ENCODE peak calls at places on chromosomes 4 and X, in eight cellular contexts. L is CD8-positive, alpha-beta memory T cell; K is OCI-M1; Z is RWPE1; S is SW480; E is activated T-cell treated with anti-CD3 and anti-CD28 coated beads for 24 hours; B is lung; Y is NCI-H1105. C is an unnamed sample.

GRCh38 chrX:23820235-23820782 is 37.3 kb downstream of the SAT1 start:
- DNase-seq in B (no peak), K (no peak), E (no peak), Y (no peak), S (peak; percentile 84), L (no peak), Z (no peak), C (no peak)

GRCh38 chr4:30962949-30963348 is 242.8 kb downstream of the PCDH7 start:
- DNase-seq in Y (no peak), Z (peak; percentile 20), E (no peak), B (no peak), K (peak; percentile 35), S (no peak), L (no peak), C (no peak)

GRCh38 chr4:42655921-42656735 is 777 bp downstream of the ATP8A1 start:
- DNase-seq in Y (no peak), L (peak; percentile 24), E (no peak), Z (no peak), K (peak; percentile 68), S (peak; percentile 13), B (peak; percentile 51), C (no peak)

GRCh38 chr4:77821775-77822174 is 2.6 kb upstream of the CNOT6L start:
- DNase-seq in E (no peak), K (peak; percentile 24), S (no peak), Z (no peak), B (no peak), Y (no peak), L (peak; percentile 24), C (no peak)

GRCh38 chr4:139229534-139230039 is 50.4 kb downstream of the MGARP start:
- DNase-seq in L (no peak), B (no peak), S (peak; percentile 42), K (peak; percentile 83), Y (peak; percentile 0), E (no peak), Z (peak; percentile 46), C (no peak)

GRCh38 chrX:110317079-110317819 is 636 bp downstream of the AMMECR1 start:
- DNase-seq in Z (peak; percentile 18), Y (no peak), E (peak; percentile 1), B (peak; percentile 31), S (peak; percentile 39), K (peak; percentile 75), L (peak; percentile 8), C (no peak)

GRCh38 chr4:169634975-169635374 is 14.6 kb downstream of the CLCN3 start:
- DNase-seq in B (no peak), L (no peak), Y (no peak), Z (peak; percentile 28), S (no peak), K (no peak), E (no peak), C (no peak)

GRCh38 chrX:9644335-9644734 is 121.3 kb downstream of the GPR143 start:
- DNase-seq in B (no peak), L (no peak), K (no peak), Y (no peak), E (peak; percentile 14), Z (no peak), S (peak; percentile 66), C (no peak)

GRCh38 chr4:124459922-124460301 is 252.6 kb downstream of the ANKRD50 start:
- DNase-seq in Y (no peak), E (no peak), K (no peak), B (no peak), L (no peak), Z (no peak), S (no peak), C (no peak)

GRCh38 chrX:153946910-153947769 is 2.7 kb upstream of the RENBP start:
- DNase-seq in Z (peak; percentile 52), L (peak; percentile 64), B (peak; percentile 77), E (peak; percentile 70), Y (peak; percentile 83), K (peak; percentile 89), S (peak; percentile 70), C (no peak)

GRCh38 chr4:165096776-165097175 is 15.9 kb downstream of the TMEM192 start:
- DNase-seq in B (no peak), S (peak; percentile 8), E (no peak), Z (peak; percentile 25), L (no peak), Y (no peak), K (peak; percentile 32), C (no peak)

GRCh38 chr4:11542952-11543351 is 114.3 kb upstream of the HS3ST1 start:
- DNase-seq in B (no peak), Z (peak; percentile 17), Y (no peak), E (no peak), S (no peak), L (no peak), K (no peak), C (no peak)

GRCh38 chrX:74535211-74535621 is 79.2 kb downstream of the RLIM start:
- DNase-seq in Y (peak; percentile 38), K (peak; percentile 63), L (no peak), E (no peak), B (no peak), Z (peak; percentile 9), S (peak; percentile 67), C (no peak)

GRCh38 chr4:95362906-95363578 is 185.7 kb downstream of the UNC5C start:
- DNase-seq in B (no peak), Z (peak; percentile 1), S (peak; percentile 1), L (no peak), E (no peak), K (peak; percentile 60), Y (no peak), C (no peak)

GRCh38 chrX:148537556-148538182 is 37.3 kb downstream of the AFF2 start:
- DNase-seq in K (no peak), B (no peak), Y (no peak), Z (no peak), S (no peak), L (no peak), E (no peak), C (no peak)

GRCh38 chr4:72864898-72865297 is 204.6 kb downstream of the COX18 start:
- DNase-seq in Y (no peak), L (no peak), Z (no peak), B (no peak), E (no peak), S (no peak), K (no peak), C (no peak)

GRCh38 chr4:28482580-28482979 is 1621.9 kb downstream of the STIM2 start:
- DNase-seq in B (no peak), Y (no peak), E (no peak), L (no peak), S (no peak), K (no peak), Z (no peak), C (no peak)

GRCh38 chr4:15691346-15692140 is 9.9 kb downstream of the FAM200B start:
- DNase-seq in Z (no peak), L (no peak), Y (no peak), B (no peak), S (peak; percentile 34), E (no peak), K (no peak), C (no peak)

GRCh38 chr4:123785515-123785914 is 388.9 kb downstream of the SPRY1 start:
- DNase-seq in S (no peak), E (no peak), Y (no peak), Z (peak; percentile 5), B (peak; percentile 42), K (no peak), L (no peak), C (peak; percentile 93)

GRCh38 chrX:34884693-34885277 is 57.8 kb upstream of the FAM47B start:
- DNase-seq in Y (no peak), B (no peak), L (no peak), Z (peak; percentile 53), S (peak; percentile 64), E (no peak), K (peak; percentile 8), C (no peak)

GRCh38 chr4:144655491-144655890 is 9.5 kb downstream of the HHIP start:
- DNase-seq in L (no peak), S (no peak), Y (no peak), E (no peak), Z (no peak), K (no peak), B (no peak), C (no peak)

GRCh38 chr4:159269143-159269542 is 166.3 kb downstream of the RAPGEF2 start:
- DNase-seq in S (no peak), Z (no peak), E (no peak), L (no peak), Y (no peak), B (no peak), K (no peak), C (no peak)

GRCh38 chr4:40946652-40947051 is 196.9 kb downstream of the NSUN7 start:
- DNase-seq in B (no peak), L (no peak), K (no peak), S (no peak), Z (no peak), E (no peak), Y (no peak), C (no peak)

GRCh38 chrX:146090732-146091131 is 273.1 kb downstream of the SLITRK2 start:
- DNase-seq in K (no peak), L (no peak), E (no peak), B (no peak), S (no peak), Y (no peak), Z (no peak), C (no peak)

GRCh38 chr4:75142850-75143249 is 209.9 kb downstream of the PARM1 start:
- DNase-seq in S (peak; percentile 7), E (no peak), B (no peak), K (peak; percentile 12), Z (no peak), L (no peak), Y (no peak), C (no peak)